ENCODE peak calls at places on chromosomes 6 and 20, in eight cellular contexts. U, A, R, N, G, Z, X and L are unnamed samples.

GRCh38 chr20:2093200-2093781 is 8.3 kb upstream of the STK35 start:
- DNase-seq in U (peak), A (no peak), R (peak), N (no peak), G (no peak), Z (no peak), X (no peak), L (no peak)

GRCh38 chr6:34204693-34205092 is 32.0 kb upstream of the HMGA1 start:
- DNase-seq in U (no peak), A (no peak), R (no peak), N (no peak), G (no peak), Z (no peak), X (no peak), L (no peak)

GRCh38 chr6:16671302-16672289 is 89.7 kb downstream of the ATXN1 start:
- DNase-seq in U (no peak), A (no peak), R (no peak), N (no peak), G (no peak), Z (no peak), X (peak), L (peak)

GRCh38 chr6:131083687-131084086 is 20.6 kb upstream of the EPB41L2 start:
- DNase-seq in U (no peak), A (no peak), R (no peak), N (no peak), G (no peak), Z (no peak), X (no peak), L (no peak)

GRCh38 chr6:34914358-34914757 is 25.3 kb downstream of the ANKS1A start:
- DNase-seq in U (no peak), A (no peak), R (no peak), N (no peak), G (no peak), Z (no peak), X (no peak), L (no peak)

GRCh38 chr6:166488081-166488685 is 98.3 kb downstream of the RAMACL start:
- DNase-seq in U (peak), A (peak), R (no peak), N (peak), G (peak), Z (peak), X (peak), L (peak)

GRCh38 chr6:144219056-144219685 is 66.0 kb upstream of the UTRN start:
- DNase-seq in U (no peak), A (peak), R (no peak), N (no peak), G (no peak), Z (no peak), X (peak), L (peak)

GRCh38 chr6:106142876-106143431 is 56.8 kb downstream of the PRDM1 start:
- DNase-seq in U (no peak), A (no peak), R (no peak), N (no peak), G (no peak), Z (no peak), X (no peak), L (no peak)

GRCh38 chr20:63366658-63367360 is 5.7 kb upstream of the CHRNA4 start:
- DNase-seq in U (no peak), A (no peak), R (no peak), N (no peak), G (no peak), Z (no peak), X (no peak), L (no peak)

GRCh38 chr6:42017021-42017643 is 33.2 kb upstream of the TAF8 start:
- DNase-seq in U (peak), A (no peak), R (no peak), N (no peak), G (no peak), Z (no peak), X (peak), L (peak)

GRCh38 chr6:22709804-22710203 is 140.4 kb downstream of the HDGFL1 start:
- DNase-seq in U (no peak), A (no peak), R (no peak), N (no peak), G (no peak), Z (no peak), X (no peak), L (no peak)

GRCh38 chr6:160174681-160175080 is 53.1 kb downstream of the SLC22A1 start:
- DNase-seq in U (no peak), A (no peak), R (no peak), N (no peak), G (no peak), Z (no peak), X (no peak), L (no peak)

GRCh38 chr6:18543061-18543460 is 155.9 kb downstream of the RNF144B start:
- DNase-seq in U (no peak), A (no peak), R (no peak), N (no peak), G (no peak), Z (no peak), X (no peak), L (no peak)

GRCh38 chr20:49614338-49615050 is 46.6 kb upstream of the PTGIS start:
- DNase-seq in U (no peak), A (no peak), R (no peak), N (no peak), G (no peak), Z (no peak), X (no peak), L (no peak)

GRCh38 chr20:11364736-11365135 is 553.0 kb upstream of the BTBD3 start:
- DNase-seq in U (no peak), A (no peak), R (no peak), N (no peak), G (no peak), Z (no peak), X (no peak), L (no peak)

GRCh38 chr6:160431231-160431630 is 83.1 kb downstream of the SLC22A3 start:
- DNase-seq in U (no peak), A (no peak), R (no peak), N (no peak), G (peak), Z (no peak), X (no peak), L (no peak)

GRCh38 chr6:41467627-41468404 is 78.4 kb upstream of the FOXP4 start:
- DNase-seq in U (no peak), A (no peak), R (no peak), N (no peak), G (no peak), Z (no peak), X (no peak), L (no peak)

GRCh38 chr6:139732451-139732850 is 358.0 kb upstream of the CITED2 start:
- DNase-seq in U (no peak), A (no peak), R (no peak), N (no peak), G (no peak), Z (no peak), X (peak), L (peak)

GRCh38 chr6:79524065-79524464 is 13.2 kb downstream of the LCA5 start:
- DNase-seq in U (no peak), A (no peak), R (no peak), N (no peak), G (no peak), Z (no peak), X (no peak), L (no peak)

GRCh38 chr20:62840244-62841197 is 21.1 kb downstream of the TCFL5 start:
- DNase-seq in U (no peak), A (no peak), R (no peak), N (no peak), G (no peak), Z (no peak), X (no peak), L (no peak)

GRCh38 chr6:164085086-164085485 is 670.6 kb downstream of the QKI start:
- DNase-seq in U (no peak), A (no peak), R (no peak), N (peak), G (peak), Z (no peak), X (no peak), L (no peak)

GRCh38 chr6:107121266-107121665 is 6.0 kb upstream of the BEND3 start:
- DNase-seq in U (no peak), A (no peak), R (no peak), N (no peak), G (no peak), Z (no peak), X (no peak), L (no peak)

GRCh38 chr6:16331328-16332174 is 93.2 kb downstream of the GMPR start:
- DNase-seq in U (peak), A (peak), R (peak), N (peak), G (peak), Z (peak), X (peak), L (peak)

GRCh38 chr6:150299873-150300485 is 68.8 kb upstream of the IYD start:
- DNase-seq in U (no peak), A (no peak), R (no peak), N (no peak), G (no peak), Z (no peak), X (no peak), L (no peak)

GRCh38 chr20:63748356-63749270 is 9.0 kb downstream of the SLC2A4RG start:
- DNase-seq in U (no peak), A (no peak), R (no peak), N (no peak), G (no peak), Z (no peak), X (no peak), L (no peak)

GRCh38 chr6:112482373-112482772 is 135.2 kb downstream of the RFPL4B start:
- DNase-seq in U (no peak), A (no peak), R (no peak), N (no peak), G (no peak), Z (no peak), X (no peak), L (no peak)

GRCh38 chr20:5612476-5613291 is 137.5 kb upstream of the SHLD1 start:
- DNase-seq in U (no peak), A (no peak), R (no peak), N (no peak), G (no peak), Z (no peak), X (no peak), L (peak)

GRCh38 chr6:42201382-42201781 is 6.6 kb upstream of the GUCA1B start:
- DNase-seq in U (no peak), A (no peak), R (no peak), N (no peak), G (no peak), Z (no peak), X (no peak), L (no peak)

GRCh38 chr20:1014471-1014870 is 12.4 kb upstream of the RSPO4 start:
- DNase-seq in U (no peak), A (no peak), R (no peak), N (no peak), G (no peak), Z (no peak), X (no peak), L (no peak)

GRCh38 chr6:25441658-25442276 is 162.6 kb downstream of the CARMIL1 start:
- DNase-seq in U (no peak), A (no peak), R (no peak), N (no peak), G (no peak), Z (no peak), X (no peak), L (no peak)

GRCh38 chr20:3165473-3166337 is 6.0 kb upstream of the FASTKD5 start:
- DNase-seq in U (no peak), A (no peak), R (no peak), N (no peak), G (peak), Z (no peak), X (no peak), L (no peak)

GRCh38 chr6:17385660-17386059 is 7.7 kb upstream of the CAP2 start:
- DNase-seq in U (no peak), A (no peak), R (no peak), N (no peak), G (no peak), Z (no peak), X (no peak), L (peak)

GRCh38 chr6:169141706-169142705 is 111.6 kb downstream of the THBS2 start:
- DNase-seq in U (no peak), A (no peak), R (no peak), N (peak), G (no peak), Z (no peak), X (peak), L (no peak)

GRCh38 chr6:73394577-73395354 is at the start of gene DDX43:
- DNase-seq in U (peak), A (no peak), R (peak), N (peak), G (peak), Z (peak), X (peak), L (peak)